ENCODE peak calls at places on chromosome 12, in six cellular contexts. One of them, this sample, is unnamed. For H3K27me3, the result is how much of the 10 kb centered on the place peaks cover.

GRCh38 chr12:5505751-5506150 is 73.8 kb downstream of the NTF3 start:
- DNase-seq in SK-N-SH: no peak
- DNase-seq in esophagus squamous epithelium: no peak
- DNase-seq in CD8-positive, alpha-beta T cell: no peak
- DNase-seq in transverse colon: no peak
- DNase-seq in stomach: no peak
- DNase-seq in this sample: no peak

GRCh38 chr12:110637869-110638441 is 24.0 kb downstream of the TCTN1 start:
- DNase-seq in stomach: no peak
- DNase-seq in CD8-positive, alpha-beta T cell: no peak
- DNase-seq in transverse colon: no peak
- DNase-seq in SK-N-SH: no peak
- DNase-seq in esophagus squamous epithelium: no peak
- DNase-seq in this sample: no peak

GRCh38 chr12:9741726-9742125 is 8.8 kb upstream of the CLECL1 start:
- DNase-seq in stomach: peak
- DNase-seq in CD8-positive, alpha-beta T cell: peak
- DNase-seq in esophagus squamous epithelium: no peak
- DNase-seq in SK-N-SH: no peak
- DNase-seq in transverse colon: peak
- DNase-seq in this sample: no peak

GRCh38 chr12:108234155-108234554 is 105.0 kb downstream of the CMKLR1 start:
- DNase-seq in stomach: no peak
- DNase-seq in CD8-positive, alpha-beta T cell: no peak
- DNase-seq in SK-N-SH: peak
- DNase-seq in transverse colon: no peak
- DNase-seq in esophagus squamous epithelium: no peak
- DNase-seq in this sample: no peak

GRCh38 chr12:105595440-105595839 is 264.9 kb downstream of the C12orf75 start:
- DNase-seq in transverse colon: no peak
- DNase-seq in stomach: no peak
- DNase-seq in SK-N-SH: no peak
- DNase-seq in CD8-positive, alpha-beta T cell: no peak
- DNase-seq in esophagus squamous epithelium: no peak
- DNase-seq in this sample: no peak

GRCh38 chr12:57049890-57050289 is at the start of gene MYO1A:
- DNase-seq in transverse colon: peak
- DNase-seq in CD8-positive, alpha-beta T cell: no peak
- DNase-seq in esophagus squamous epithelium: no peak
- DNase-seq in SK-N-SH: no peak
- DNase-seq in stomach: peak
- DNase-seq in this sample: no peak

GRCh38 chr12:121038861-121039654 is at the start of gene OASL:
- DNase-seq in stomach: peak
- DNase-seq in transverse colon: peak
- DNase-seq in CD8-positive, alpha-beta T cell: peak
- DNase-seq in esophagus squamous epithelium: no peak
- DNase-seq in SK-N-SH: peak
- DNase-seq in this sample: peak

GRCh38 chr12:6662602-6662905 is 365 bp downstream of the ING4 start:
- DNase-seq in SK-N-SH: peak
- DNase-seq in CD8-positive, alpha-beta T cell: no peak
- DNase-seq in stomach: no peak
- DNase-seq in esophagus squamous epithelium: no peak
- DNase-seq in transverse colon: no peak
- DNase-seq in this sample: no peak

GRCh38 chr12:62679569-62679968 is 212.9 kb downstream of the MON2 start:
- DNase-seq in CD8-positive, alpha-beta T cell: no peak
- DNase-seq in stomach: no peak
- DNase-seq in esophagus squamous epithelium: no peak
- DNase-seq in transverse colon: no peak
- DNase-seq in SK-N-SH: no peak
- DNase-seq in this sample: no peak

GRCh38 chr12:38384816-38385491 is 68.4 kb downstream of the ALG10B start:
- DNase-seq in CD8-positive, alpha-beta T cell: no peak
- DNase-seq in stomach: no peak
- DNase-seq in SK-N-SH: peak
- DNase-seq in esophagus squamous epithelium: no peak
- DNase-seq in transverse colon: no peak
- DNase-seq in this sample: no peak

GRCh38 chr12:1115471-1116242 is 124.6 kb downstream of the ERC1 start:
- DNase-seq in stomach: no peak
- DNase-seq in transverse colon: no peak
- DNase-seq in esophagus squamous epithelium: no peak
- DNase-seq in CD8-positive, alpha-beta T cell: no peak
- DNase-seq in SK-N-SH: no peak
- DNase-seq in this sample: no peak

GRCh38 chr12:115473257-115473956 is 789.4 kb upstream of the TBX3 start:
- DNase-seq in transverse colon: no peak
- DNase-seq in esophagus squamous epithelium: no peak
- DNase-seq in CD8-positive, alpha-beta T cell: no peak
- DNase-seq in stomach: peak
- DNase-seq in SK-N-SH: no peak
- DNase-seq in this sample: no peak

GRCh38 chr12:62785941-62786559 is 148.9 kb downstream of the PPM1H start:
- DNase-seq in esophagus squamous epithelium: no peak
- DNase-seq in SK-N-SH: no peak
- DNase-seq in CD8-positive, alpha-beta T cell: no peak
- DNase-seq in transverse colon: no peak
- DNase-seq in stomach: no peak
- DNase-seq in this sample: no peak

GRCh38 chr12:19507823-19508222 is 68.5 kb downstream of the AEBP2 start:
- DNase-seq in transverse colon: no peak
- DNase-seq in stomach: no peak
- DNase-seq in CD8-positive, alpha-beta T cell: no peak
- DNase-seq in esophagus squamous epithelium: no peak
- DNase-seq in SK-N-SH: peak
- DNase-seq in this sample: no peak

GRCh38 chr12:49342066-49342913 is 4.4 kb upstream of the DNAJC22 start:
- DNase-seq in transverse colon: peak
- DNase-seq in CD8-positive, alpha-beta T cell: peak
- DNase-seq in SK-N-SH: peak
- DNase-seq in stomach: peak
- DNase-seq in esophagus squamous epithelium: no peak
- DNase-seq in this sample: peak
- H3K27me3 ChIP-seq in transverse colon: half or more
- H3K27me3 ChIP-seq in CD8-positive, alpha-beta T cell: under half
- H3K27me3 ChIP-seq in SK-N-SH: under half
- H3K27me3 ChIP-seq in stomach: under half
- H3K27me3 ChIP-seq in esophagus squamous epithelium: under half
- H3K27me3 ChIP-seq in this sample: under half

GRCh38 chr12:68865399-68866154 is 57.6 kb downstream of the MDM2 start:
- DNase-seq in SK-N-SH: no peak
- DNase-seq in stomach: no peak
- DNase-seq in CD8-positive, alpha-beta T cell: no peak
- DNase-seq in esophagus squamous epithelium: no peak
- DNase-seq in transverse colon: no peak
- DNase-seq in this sample: no peak

GRCh38 chr12:68856510-68856909 is 48.5 kb downstream of the MDM2 start:
- DNase-seq in transverse colon: no peak
- DNase-seq in stomach: no peak
- DNase-seq in esophagus squamous epithelium: no peak
- DNase-seq in SK-N-SH: no peak
- DNase-seq in CD8-positive, alpha-beta T cell: no peak
- DNase-seq in this sample: no peak

GRCh38 chr12:68863109-68863770 is 55.3 kb downstream of the MDM2 start:
- DNase-seq in SK-N-SH: no peak
- DNase-seq in CD8-positive, alpha-beta T cell: no peak
- DNase-seq in transverse colon: no peak
- DNase-seq in stomach: no peak
- DNase-seq in esophagus squamous epithelium: no peak
- DNase-seq in this sample: no peak

GRCh38 chr12:68864604-68865003 is 56.6 kb downstream of the MDM2 start:
- DNase-seq in SK-N-SH: no peak
- DNase-seq in esophagus squamous epithelium: no peak
- DNase-seq in CD8-positive, alpha-beta T cell: no peak
- DNase-seq in transverse colon: no peak
- DNase-seq in stomach: no peak
- DNase-seq in this sample: no peak

GRCh38 chr12:68861890-68862289 is 53.9 kb downstream of the MDM2 start:
- DNase-seq in SK-N-SH: no peak
- DNase-seq in esophagus squamous epithelium: no peak
- DNase-seq in stomach: no peak
- DNase-seq in transverse colon: no peak
- DNase-seq in CD8-positive, alpha-beta T cell: no peak
- DNase-seq in this sample: no peak
- H3K27me3 ChIP-seq in SK-N-SH: under half
- H3K27me3 ChIP-seq in esophagus squamous epithelium: under half
- H3K27me3 ChIP-seq in stomach: under half
- H3K27me3 ChIP-seq in transverse colon: under half
- H3K27me3 ChIP-seq in CD8-positive, alpha-beta T cell: under half
- H3K27me3 ChIP-seq in this sample: under half

GRCh38 chr12:100716949-100717732 is 77.4 kb upstream of the ANO4 start:
- DNase-seq in SK-N-SH: peak
- DNase-seq in esophagus squamous epithelium: no peak
- DNase-seq in CD8-positive, alpha-beta T cell: no peak
- DNase-seq in stomach: no peak
- DNase-seq in transverse colon: no peak
- DNase-seq in this sample: no peak

GRCh38 chr12:100716658-100716948 is 78.0 kb upstream of the ANO4 start:
- DNase-seq in CD8-positive, alpha-beta T cell: no peak
- DNase-seq in stomach: no peak
- DNase-seq in transverse colon: no peak
- DNase-seq in SK-N-SH: no peak
- DNase-seq in esophagus squamous epithelium: no peak
- DNase-seq in this sample: no peak

GRCh38 chr12:100720016-100720654 is 74.4 kb upstream of the ANO4 start:
- DNase-seq in CD8-positive, alpha-beta T cell: no peak
- DNase-seq in transverse colon: no peak
- DNase-seq in esophagus squamous epithelium: no peak
- DNase-seq in SK-N-SH: no peak
- DNase-seq in stomach: no peak
- DNase-seq in this sample: no peak

GRCh38 chr12:100717733-100718067 is 76.9 kb upstream of the ANO4 start:
- DNase-seq in stomach: no peak
- DNase-seq in transverse colon: no peak
- DNase-seq in SK-N-SH: no peak
- DNase-seq in esophagus squamous epithelium: no peak
- DNase-seq in CD8-positive, alpha-beta T cell: no peak
- DNase-seq in this sample: no peak

GRCh38 chr12:100718212-100718611 is 76.4 kb upstream of the ANO4 start:
- DNase-seq in SK-N-SH: no peak
- DNase-seq in stomach: no peak
- DNase-seq in esophagus squamous epithelium: no peak
- DNase-seq in transverse colon: no peak
- DNase-seq in CD8-positive, alpha-beta T cell: no peak
- DNase-seq in this sample: no peak
- H3K27me3 ChIP-seq in SK-N-SH: under half
- H3K27me3 ChIP-seq in stomach: under half
- H3K27me3 ChIP-seq in esophagus squamous epithelium: under half
- H3K27me3 ChIP-seq in transverse colon: half or more
- H3K27me3 ChIP-seq in CD8-positive, alpha-beta T cell: under half
- H3K27me3 ChIP-seq in this sample: under half

DNA sequence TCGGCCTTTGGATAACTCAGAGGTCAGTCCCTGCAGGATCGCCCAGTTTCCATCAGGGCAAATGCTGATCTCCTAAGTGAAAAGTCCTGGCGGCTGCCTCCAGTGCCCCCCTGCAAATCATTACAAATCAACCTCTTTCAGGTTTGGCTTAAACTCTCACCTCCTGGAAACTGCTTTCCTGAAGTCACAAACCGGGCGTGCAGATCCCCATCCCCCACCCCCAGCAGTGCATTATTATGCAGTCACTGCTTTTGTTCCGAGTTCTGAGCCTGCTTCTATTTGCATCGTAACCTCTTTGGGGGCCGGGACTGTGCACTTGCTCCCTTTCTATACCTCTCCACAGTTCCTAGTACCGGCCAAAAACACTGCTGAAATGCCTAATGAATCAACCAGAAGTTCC is at the start of gene USP44:
- DNase-seq in transverse colon: no peak
- DNase-seq in stomach: no peak
- DNase-seq in esophagus squamous epithelium: no peak
- DNase-seq in CD8-positive, alpha-beta T cell: peak
- DNase-seq in SK-N-SH: no peak
- DNase-seq in this sample: no peak
- H3K27me3 ChIP-seq in transverse colon: under half
- H3K27me3 ChIP-seq in stomach: under half
- H3K27me3 ChIP-seq in esophagus squamous epithelium: under half
- H3K27me3 ChIP-seq in CD8-positive, alpha-beta T cell: under half
- H3K27me3 ChIP-seq in SK-N-SH: under half
- H3K27me3 ChIP-seq in this sample: under half

GRCh38 chr12:132217800-132218518 is 73.7 kb downstream of the NOC4L start:
- DNase-seq in CD8-positive, alpha-beta T cell: no peak
- DNase-seq in esophagus squamous epithelium: no peak
- DNase-seq in transverse colon: no peak
- DNase-seq in stomach: no peak
- DNase-seq in SK-N-SH: no peak
- DNase-seq in this sample: no peak
- H3K27me3 ChIP-seq in CD8-positive, alpha-beta T cell: under half
- H3K27me3 ChIP-seq in esophagus squamous epithelium: under half
- H3K27me3 ChIP-seq in transverse colon: under half
- H3K27me3 ChIP-seq in stomach: under half
- H3K27me3 ChIP-seq in SK-N-SH: half or more
- H3K27me3 ChIP-seq in this sample: under half

GRCh38 chr12:53870122-53870521 is 68.5 kb upstream of the HOXC13 start:
- DNase-seq in SK-N-SH: no peak
- DNase-seq in stomach: no peak
- DNase-seq in transverse colon: no peak
- DNase-seq in CD8-positive, alpha-beta T cell: no peak
- DNase-seq in esophagus squamous epithelium: no peak
- DNase-seq in this sample: no peak

GRCh38 chr12:53867216-53868012 is 71.2 kb upstream of the HOXC13 start:
- DNase-seq in CD8-positive, alpha-beta T cell: no peak
- DNase-seq in transverse colon: no peak
- DNase-seq in SK-N-SH: no peak
- DNase-seq in esophagus squamous epithelium: no peak
- DNase-seq in stomach: no peak
- DNase-seq in this sample: no peak

GRCh38 chr12:53869500-53869899 is 69.1 kb upstream of the HOXC13 start:
- DNase-seq in CD8-positive, alpha-beta T cell: no peak
- DNase-seq in esophagus squamous epithelium: no peak
- DNase-seq in transverse colon: no peak
- DNase-seq in stomach: no peak
- DNase-seq in SK-N-SH: no peak
- DNase-seq in this sample: no peak

GRCh38 chr12:53868516-53868986 is 70.1 kb upstream of the HOXC13 start:
- DNase-seq in stomach: no peak
- DNase-seq in SK-N-SH: no peak
- DNase-seq in esophagus squamous epithelium: no peak
- DNase-seq in CD8-positive, alpha-beta T cell: no peak
- DNase-seq in transverse colon: no peak
- DNase-seq in this sample: no peak

DNA sequence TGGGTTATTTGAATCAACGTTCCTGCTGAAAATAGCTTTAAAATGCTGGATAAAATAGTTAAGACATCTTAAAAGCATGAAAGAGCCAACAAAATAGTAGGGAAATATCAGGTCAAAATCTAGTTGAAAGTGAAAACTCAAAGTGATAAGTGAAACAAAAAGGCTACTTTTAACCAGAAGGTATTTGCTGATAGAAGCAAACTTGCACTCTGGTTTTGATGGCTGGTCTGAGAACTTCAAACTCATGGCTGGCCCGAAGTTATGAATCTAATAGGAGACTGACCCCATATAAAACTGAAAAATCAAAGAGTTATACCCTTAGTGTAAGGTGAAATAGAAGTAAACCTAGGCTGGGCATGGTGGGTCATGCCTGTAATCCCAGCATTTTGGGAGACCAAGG is 66.3 kb upstream of the HOXC13 start:
- DNase-seq in transverse colon: no peak
- DNase-seq in esophagus squamous epithelium: no peak
- DNase-seq in CD8-positive, alpha-beta T cell: no peak
- DNase-seq in stomach: no peak
- DNase-seq in SK-N-SH: no peak
- DNase-seq in this sample: no peak
- H3K27me3 ChIP-seq in transverse colon: half or more
- H3K27me3 ChIP-seq in esophagus squamous epithelium: under half
- H3K27me3 ChIP-seq in CD8-positive, alpha-beta T cell: under half
- H3K27me3 ChIP-seq in stomach: under half
- H3K27me3 ChIP-seq in SK-N-SH: under half
- H3K27me3 ChIP-seq in this sample: under half

GRCh38 chr12:77847665-77848431 is 17.2 kb downstream of the NAV3 start:
- DNase-seq in stomach: no peak
- DNase-seq in SK-N-SH: no peak
- DNase-seq in esophagus squamous epithelium: no peak
- DNase-seq in transverse colon: no peak
- DNase-seq in CD8-positive, alpha-beta T cell: no peak
- DNase-seq in this sample: no peak
- H3K27me3 ChIP-seq in stomach: under half
- H3K27me3 ChIP-seq in SK-N-SH: under half
- H3K27me3 ChIP-seq in esophagus squamous epithelium: under half
- H3K27me3 ChIP-seq in transverse colon: under half
- H3K27me3 ChIP-seq in CD8-positive, alpha-beta T cell: under half
- H3K27me3 ChIP-seq in this sample: under half